ENCODE peak calls at places on chromosomes 3 and 15, in eight cellular contexts. I is CD4-positive, alpha-beta T cell; U is left ventricle myocardium inferior; A is aorta; L is PC-3; T is uterus; Y is effector memory CD4-positive, alpha-beta T cell; F is hepatocyte. D is an unnamed sample. For H3K9me3, the result is how much of the 10 kb centered on the place peaks cover.

GRCh38 chr15:72168131-72168825 is 29.3 kb downstream of the GRAMD2A start:
- DNase-seq in T (no peak), F (peak), Y (no peak), I (no peak), U (peak), A (no peak), L (peak), D (peak)

GRCh38 chr15:74725241-74725774 is at the start of gene CYP1A1:
- DNase-seq in F (peak), A (no peak), I (no peak), U (peak), T (no peak), L (peak), Y (no peak), D (peak)

GRCh38 chr15:84949845-84950569 is 31.6 kb upstream of the PDE8A start:
- DNase-seq in L (no peak), F (no peak), I (no peak), T (no peak), U (no peak), Y (no peak), A (no peak), D (no peak)

GRCh38 chr3:128226186-128226725 is 73.0 kb downstream of the EEFSEC start:
- DNase-seq in A (no peak), L (no peak), U (no peak), Y (no peak), T (no peak), I (no peak), F (no peak), D (no peak)

GRCh38 chr15:26867199-26868007 is 541 bp downstream of the GABRA5 start:
- DNase-seq in Y (no peak), A (no peak), T (no peak), F (no peak), L (no peak), U (no peak), I (no peak), D (no peak)

GRCh38 chr3:87084868-87085267 is 93.9 kb upstream of the VGLL3 start:
- DNase-seq in U (no peak), I (no peak), L (peak), A (no peak), F (no peak), Y (no peak), T (no peak), D (no peak)

GRCh38 chr3:4232798-4233197 is 70.4 kb upstream of the SETMAR start:
- DNase-seq in A (no peak), Y (no peak), U (no peak), F (no peak), L (no peak), I (no peak), T (no peak), D (no peak)

GRCh38 chr3:33061782-33062181 is 35.2 kb downstream of the GLB1 start:
- DNase-seq in T (no peak), Y (no peak), U (no peak), A (no peak), I (no peak), L (no peak), F (peak), D (no peak)

GRCh38 chr15:65077981-65078352 is 1.4 kb downstream of the KBTBD13 start:
- DNase-seq in U (peak), I (peak), F (peak), Y (no peak), T (peak), L (no peak), A (peak), D (peak)

GRCh38 chr15:78205856-78206255 is 28.5 kb downstream of the ACSBG1 start:
- DNase-seq in Y (no peak), I (no peak), F (peak), L (no peak), U (no peak), A (no peak), T (no peak), D (no peak)

GRCh38 chr15:99586121-99586520 is 20.3 kb downstream of the MEF2A start:
- DNase-seq in U (no peak), L (no peak), Y (no peak), I (no peak), F (no peak), T (no peak), A (no peak), D (no peak)

GRCh38 chr3:142021127-142021526 is 128.2 kb downstream of the TFDP2 start:
- DNase-seq in F (no peak), Y (no peak), T (no peak), I (no peak), U (no peak), L (no peak), A (no peak), D (no peak)

GRCh38 chr3:32009101-32009500 is 27.6 kb downstream of the ZNF860 start:
- DNase-seq in T (no peak), L (peak), F (no peak), U (no peak), A (no peak), Y (no peak), I (no peak), D (no peak)

GRCh38 chr3:5017953-5018531 is 38.8 kb downstream of the BHLHE40 start:
- DNase-seq in U (peak), L (peak), I (no peak), F (peak), Y (no peak), T (peak), A (peak), D (no peak)

GRCh38 chr3:190486201-190486865 is 27.6 kb upstream of the IL1RAP start:
- DNase-seq in L (peak), F (no peak), A (no peak), T (no peak), I (no peak), U (no peak), Y (no peak), D (peak)

GRCh38 chr3:24197809-24198208 is 252.7 kb downstream of the NR1D2 start:
- DNase-seq in A (no peak), U (no peak), F (no peak), T (no peak), I (no peak), Y (no peak), L (peak), D (no peak)

GRCh38 chr3:24202071-24202470 is 257.0 kb downstream of the NR1D2 start:
- DNase-seq in Y (no peak), T (no peak), U (no peak), I (no peak), A (no peak), L (no peak), F (no peak), D (no peak)

GRCh38 chr3:24199775-24200247 is 254.7 kb downstream of the NR1D2 start:
- DNase-seq in A (no peak), F (no peak), Y (no peak), I (no peak), L (no peak), T (no peak), U (no peak), D (no peak)

GRCh38 chr3:24199305-24199704 is 254.2 kb downstream of the NR1D2 start:
- DNase-seq in T (no peak), U (no peak), Y (no peak), F (no peak), L (no peak), A (no peak), I (no peak), D (no peak)

DNA sequence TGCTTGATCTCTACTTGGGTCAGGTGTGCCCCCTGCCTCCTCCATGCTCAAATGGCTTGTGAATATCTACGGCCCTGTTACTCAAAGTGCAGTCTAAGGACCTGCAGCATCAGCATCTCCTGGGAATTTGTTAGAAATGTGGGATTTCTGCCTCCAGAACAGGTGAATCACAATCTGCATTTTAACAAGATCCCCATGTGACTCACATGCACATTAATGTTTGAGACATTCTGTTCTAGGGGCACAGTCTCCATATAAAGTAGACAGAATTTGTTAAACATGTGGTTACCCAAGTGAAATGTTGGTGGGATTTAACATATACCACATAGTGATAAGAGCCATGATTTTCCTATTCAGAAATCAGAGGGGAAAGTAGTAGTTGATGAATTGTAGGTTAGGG is 256.2 kb downstream of the NR1D2 start:
- DNase-seq in F (no peak), A (no peak), I (no peak), T (no peak), Y (no peak), U (no peak), L (peak), D (no peak)
- H3K9me3 ChIP-seq in F (under half), A (under half), I (under half), T (under half), Y (under half), U (under half), L (under half), D (under half)

GRCh38 chr3:196003611-196004010 is 78.3 kb downstream of the TFRC start:
- DNase-seq in L (no peak), A (no peak), Y (no peak), I (no peak), T (no peak), F (no peak), U (no peak), D (no peak)

GRCh38 chr3:195999896-196000295 is 82.0 kb downstream of the TFRC start:
- DNase-seq in A (no peak), Y (no peak), U (no peak), L (no peak), F (no peak), T (no peak), I (no peak), D (peak)
- H3K9me3 ChIP-seq in A (under half), Y (under half), U (under half), L (under half), F (under half), T (under half), I (under half), D (under half)

DNA sequence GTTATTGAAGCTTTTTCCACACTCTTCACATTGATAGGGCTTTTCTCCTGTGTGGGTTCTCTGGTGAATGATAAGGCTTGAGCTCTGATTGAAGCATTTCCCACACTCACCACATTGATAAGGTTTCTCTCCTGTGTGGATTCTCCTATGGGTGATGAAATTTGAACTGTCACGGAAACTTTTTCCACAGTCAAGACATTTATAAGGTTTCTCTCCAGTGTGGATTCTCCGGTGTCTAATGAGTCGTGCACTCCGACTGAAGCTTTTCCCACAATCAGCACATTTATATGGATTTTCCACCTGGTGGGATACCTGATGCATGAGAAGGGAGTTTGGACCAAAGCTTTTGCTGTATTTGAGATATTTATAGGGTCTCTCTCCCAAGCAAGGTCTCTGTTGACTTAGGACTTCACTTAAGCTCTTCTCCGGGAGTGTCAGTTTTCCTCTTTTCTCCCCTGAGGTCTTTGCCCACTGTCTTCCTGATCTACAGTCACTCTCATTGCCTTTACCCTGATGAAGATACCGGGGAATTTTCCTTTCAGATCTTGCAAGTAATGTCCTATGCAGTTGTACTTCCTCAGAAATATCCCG is 9.4 kb downstream of the ZSCAN29 start:
- DNase-seq in Y (no peak), L (no peak), A (no peak), I (no peak), F (no peak), T (no peak), U (no peak), D (no peak)
- H3K9me3 ChIP-seq in Y (under half), L (under half), A (under half), I (half or more), F (under half), T (under half), U (half or more), D (half or more)

GRCh38 chr15:79919090-79919748 is 22.4 kb upstream of the MTHFS start:
- DNase-seq in U (no peak), T (no peak), Y (no peak), I (no peak), A (no peak), F (peak), L (no peak), D (no peak)
- H3K9me3 ChIP-seq in U (half or more), T (under half), Y (under half), I (half or more), A (under half), F (under half), L (under half), D (half or more)

DNA sequence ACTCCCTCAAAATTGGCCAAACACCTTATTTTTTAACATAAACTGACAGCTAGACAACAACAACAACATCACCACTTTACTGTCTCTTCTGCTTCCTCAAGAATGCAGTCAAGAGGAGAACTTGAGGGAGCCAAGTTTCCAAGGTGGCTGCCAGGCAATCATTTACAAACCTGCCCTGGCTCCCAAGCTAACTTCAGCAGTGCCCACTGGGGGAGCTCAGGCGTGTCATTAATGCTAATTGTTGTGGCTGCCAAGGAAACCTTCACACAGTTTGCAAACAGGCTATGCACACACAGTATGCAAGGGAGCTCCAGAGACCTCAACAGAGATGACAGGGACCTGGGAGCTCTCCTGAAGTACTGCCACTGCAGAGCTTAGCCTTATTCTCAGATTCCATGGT is 2.1 kb downstream of the DZIP1L start:
- DNase-seq in U (no peak), I (no peak), F (peak), T (no peak), L (no peak), Y (no peak), A (no peak), D (peak)
- H3K9me3 ChIP-seq in U (under half), I (under half), F (under half), T (under half), L (under half), Y (under half), A (under half), D (under half)

DNA sequence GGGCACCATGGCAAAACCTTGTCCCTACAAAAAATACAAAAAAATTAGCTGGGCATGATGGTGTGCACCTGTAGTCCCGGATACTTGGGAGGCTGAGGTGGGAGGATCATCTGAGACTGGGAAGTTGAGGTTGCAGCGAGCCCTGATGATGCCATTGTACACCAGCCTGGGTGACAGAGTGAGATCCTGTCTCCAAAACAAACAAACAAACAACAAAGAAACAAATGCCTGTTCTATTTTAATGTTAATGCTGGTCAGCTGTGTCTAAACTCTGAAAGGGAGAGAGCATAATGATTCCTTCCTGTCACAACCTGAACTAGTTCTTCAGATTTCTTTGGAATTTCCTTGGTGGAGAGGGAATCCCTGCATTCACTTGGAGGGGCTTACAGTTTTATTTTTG is 413.0 kb upstream of the TBL1XR1 start:
- DNase-seq in I (no peak), Y (no peak), F (no peak), T (no peak), A (no peak), U (no peak), L (no peak), D (no peak)
- H3K9me3 ChIP-seq in I (under half), Y (under half), F (under half), T (under half), A (under half), U (under half), L (under half), D (under half)